ENCODE peak calls at places on chromosomes 1 and 21, in nine cellular contexts. K, M, E, L, I, Q, H, B and R are unnamed samples.
A peak's percentile ranks its signal among the peaks of the same experiment; 100 is the strongest.

GRCh38 chr1:181531951-181532640 is 48.8 kb downstream of the CACNA1E start:
- DNase-seq in K (no peak), M (no peak), E (no peak), L (no peak), I (peak; percentile 10), Q (no peak), H (no peak), B (no peak), R (no peak)

GRCh38 chr1:7539772-7540175 is 231.3 kb upstream of the VAMP3 start:
- DNase-seq in K (no peak), M (no peak), E (peak; percentile 40), L (no peak), I (peak; percentile 63), Q (no peak), H (peak; percentile 62), B (no peak), R (no peak)

GRCh38 chr1:69791311-69791710 is 223.6 kb downstream of the LRRC7 start:
- DNase-seq in K (no peak), M (no peak), E (no peak), L (no peak), I (peak; percentile 5), Q (no peak), H (no peak), B (no peak), R (no peak)

GRCh38 chr1:152516082-152516481 is 1.8 kb downstream of the CRCT1 start:
- DNase-seq in K (no peak), M (no peak), E (no peak), L (no peak), I (no peak), Q (no peak), H (no peak), B (no peak), R (no peak)

GRCh38 chr21:36388835-36389234 is 3.6 kb downstream of the CHAF1B start:
- DNase-seq in K (no peak), M (no peak), E (peak; percentile 54), L (no peak), I (peak; percentile 75), Q (no peak), H (no peak), B (no peak), R (no peak)

GRCh38 chr1:91885331-91885715 is 628 bp downstream of the TGFBR3 start:
- DNase-seq in K (no peak), M (peak; percentile 53), E (peak; percentile 12), L (peak; percentile 23), I (no peak), Q (peak; percentile 65), H (peak; percentile 26), B (peak; percentile 40), R (no peak)

GRCh38 chr1:9294440-9294773 is 1.7 kb downstream of the SPSB1 start:
- DNase-seq in K (no peak), M (peak; percentile 50), E (peak; percentile 96), L (no peak), I (peak; percentile 94), Q (no peak), H (no peak), B (no peak), R (no peak)

GRCh38 chr1:220924331-220924730 is 45.1 kb downstream of the HLX start:
- DNase-seq in K (no peak), M (no peak), E (no peak), L (no peak), I (no peak), Q (no peak), H (no peak), B (no peak), R (no peak)

GRCh38 chr1:231734417-231734816 is 107.8 kb downstream of the DISC1 start:
- DNase-seq in K (no peak), M (peak; percentile 45), E (peak; percentile 2), L (no peak), I (peak; percentile 24), Q (no peak), H (no peak), B (no peak), R (no peak)

GRCh38 chr21:32411366-32412161 is 942 bp upstream of the EVA1C start:
- DNase-seq in K (peak; percentile 74), M (peak; percentile 96), E (peak; percentile 38), L (peak; percentile 40), I (peak; percentile 68), Q (peak; percentile 88), H (peak; percentile 97), B (peak; percentile 93), R (no peak)

GRCh38 chr1:54581621-54582035 is 33.6 kb downstream of the ACOT11 start:
- DNase-seq in K (peak; percentile 95), M (peak; percentile 89), E (peak; percentile 71), L (no peak), I (peak; percentile 72), Q (peak; percentile 99), H (peak; percentile 97), B (peak; percentile 93), R (no peak)

GRCh38 chr1:29632436-29633270 is 396.3 kb downstream of the PTPRU start:
- DNase-seq in K (no peak), M (no peak), E (peak; percentile 33), L (no peak), I (peak; percentile 17), Q (no peak), H (no peak), B (no peak), R (no peak)

GRCh38 chr1:194171596-194171995 is 985.2 kb upstream of the B3GALT2 start:
- DNase-seq in K (no peak), M (no peak), E (no peak), L (no peak), I (no peak), Q (no peak), H (no peak), B (no peak), R (no peak)

GRCh38 chr1:194175251-194175650 is 988.8 kb upstream of the B3GALT2 start:
- DNase-seq in K (no peak), M (no peak), E (no peak), L (no peak), I (peak; percentile 11), Q (no peak), H (no peak), B (no peak), R (no peak)

GRCh38 chr1:194176212-194176611 is 989.8 kb upstream of the B3GALT2 start:
- DNase-seq in K (no peak), M (no peak), E (no peak), L (no peak), I (no peak), Q (no peak), H (no peak), B (no peak), R (no peak)

GRCh38 chr1:194174528-194174927 is 988.1 kb upstream of the B3GALT2 start:
- DNase-seq in K (no peak), M (no peak), E (no peak), L (no peak), I (no peak), Q (no peak), H (no peak), B (no peak), R (no peak)
- H3K36me3 ChIP-seq in K (no peaks in the 10 kb centered on the region), M (no peaks in the 10 kb centered on the region), E (no peaks in the 10 kb centered on the region), L (no peaks in the 10 kb centered on the region), I (no peaks in the 10 kb centered on the region), Q (no peaks in the 10 kb centered on the region), H (no peaks in the 10 kb centered on the region), B (no peaks in the 10 kb centered on the region), R (no peaks in the 10 kb centered on the region)

GRCh38 chr1:45684402-45684801 is 1.9 kb downstream of the GPBP1L1 start:
- DNase-seq in K (no peak), M (no peak), E (no peak), L (no peak), I (no peak), Q (no peak), H (no peak), B (no peak), R (no peak)

GRCh38 chr1:45686081-45687013 is at the start of gene GPBP1L1:
- DNase-seq in K (peak; percentile 98), M (peak; percentile 97), E (peak; percentile 97), L (peak; percentile 96), I (peak; percentile 94), Q (peak; percentile 99), H (peak; percentile 98), B (peak; percentile 97), R (peak; percentile 79)

GRCh38 chr1:45687014-45687752 is 798 bp upstream of the TMEM69 start:
- DNase-seq in K (peak; percentile 98), M (peak; percentile 98), E (peak; percentile 99), L (peak; percentile 96), I (peak; percentile 99), Q (peak; percentile 99), H (peak; percentile 98), B (peak; percentile 98), R (peak; percentile 98)

GRCh38 chr1:45685308-45686080 is 839 bp downstream of the GPBP1L1 start:
- DNase-seq in K (no peak), M (no peak), E (peak; percentile 2), L (no peak), I (no peak), Q (no peak), H (no peak), B (no peak), R (no peak)

DNA sequence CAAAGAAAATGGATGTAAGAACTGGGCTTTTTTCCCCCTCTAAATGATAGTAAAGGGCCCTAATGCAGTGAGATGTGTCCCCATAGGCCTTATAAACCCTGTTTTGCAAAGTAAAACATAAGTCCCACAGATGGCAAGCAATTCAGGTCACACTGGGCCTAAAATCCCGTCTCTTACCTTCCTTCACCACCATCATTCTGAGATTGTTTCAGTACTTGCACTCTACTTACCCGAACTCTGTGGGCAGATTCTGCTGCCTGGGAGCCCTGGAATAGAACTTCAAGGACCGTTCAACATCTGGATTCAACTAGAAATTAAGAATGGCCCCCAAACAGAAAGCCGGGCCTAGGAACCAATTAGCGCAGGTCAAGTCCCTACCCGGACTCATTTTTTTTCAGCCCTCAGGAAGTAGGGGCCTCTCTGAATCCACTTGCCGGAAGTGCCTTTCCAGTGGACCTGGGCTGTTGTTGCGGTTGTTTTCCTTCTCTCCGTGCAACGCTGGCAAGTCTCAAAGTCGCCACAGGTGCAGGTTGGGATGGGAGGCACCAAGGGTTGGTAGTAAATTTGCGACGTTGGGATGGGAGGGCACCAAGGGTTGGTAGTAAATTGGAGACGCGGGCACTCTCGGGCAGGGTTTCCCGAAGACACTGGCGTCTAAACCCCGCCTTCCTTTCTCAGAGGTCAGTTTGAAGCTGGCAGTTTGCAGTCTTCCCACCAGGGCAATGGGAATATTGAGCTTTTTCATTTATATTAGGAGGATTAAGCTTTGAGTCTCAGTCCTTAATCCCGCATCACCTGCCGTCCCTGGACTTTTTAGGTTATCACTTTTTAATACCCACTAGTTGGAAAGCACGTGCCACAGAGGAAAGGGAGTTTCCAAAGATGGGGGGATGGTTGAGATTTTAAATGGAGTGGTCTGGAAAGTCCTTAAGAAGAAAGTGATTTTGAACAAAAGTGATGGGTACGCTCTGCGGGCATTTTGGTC is at the start of gene TMEM69:
- DNase-seq in K (peak; percentile 71), M (peak; percentile 79), E (peak; percentile 91), L (peak; percentile 67), I (peak; percentile 90), Q (peak; percentile 79), H (peak; percentile 70), B (peak; percentile 66), R (peak; percentile 81)
- H3K36me3 ChIP-seq in K (no peaks in the 10 kb centered on the region), M (no peaks in the 10 kb centered on the region), E (no peaks in the 10 kb centered on the region), L (peaks cover 3% of the 10 kb centered on the region), I (no peaks in the 10 kb centered on the region), Q (no peaks in the 10 kb centered on the region), H (peaks cover 20% of the 10 kb centered on the region), B (peaks cover 11% of the 10 kb centered on the region), R (peaks cover 28% of the 10 kb centered on the region)

GRCh38 chr1:226981386-226981817 is 41.3 kb downstream of the COQ8A start:
- DNase-seq in K (no peak), M (no peak), E (no peak), L (no peak), I (no peak), Q (no peak), H (no peak), B (no peak), R (no peak)
- H3K36me3 ChIP-seq in K (no peaks in the 10 kb centered on the region), M (no peaks in the 10 kb centered on the region), E (peaks cover 4% of the 10 kb centered on the region), L (peaks cover 53% of the 10 kb centered on the region), I (peaks cover 1% of the 10 kb centered on the region), Q (no peaks in the 10 kb centered on the region), H (peaks cover 92% of the 10 kb centered on the region), B (peaks cover 67% of the 10 kb centered on the region), R (no peaks in the 10 kb centered on the region)

GRCh38 chr1:21853130-21853424 is 41.0 kb downstream of the LDLRAD2 start:
- DNase-seq in K (no peak), M (no peak), E (no peak), L (no peak), I (no peak), Q (no peak), H (no peak), B (no peak), R (no peak)
- H3K36me3 ChIP-seq in K (no peaks in the 10 kb centered on the region), M (no peaks in the 10 kb centered on the region), E (peaks cover 83% of the 10 kb centered on the region), L (no peaks in the 10 kb centered on the region), I (peaks cover 48% of the 10 kb centered on the region), Q (no peaks in the 10 kb centered on the region), H (peaks cover 100% of the 10 kb centered on the region), B (peaks cover 100% of the 10 kb centered on the region), R (no peaks in the 10 kb centered on the region)